ENCODE peak calls at places on chromosomes 6 and 20, in five cellular contexts. U, J, N, Q and S are unnamed samples.

GRCh38 chr20:51749674-51750036 is 18.5 kb downstream of the ATP9A start:
- DNase-seq in Q (peak; percentile 60), U (peak; percentile 79), J (no peak), N (no peak), S (no peak)

GRCh38 chr6:152635949-152636674 is 1.1 kb downstream of the SYNE1 start:
- DNase-seq in N (no peak), U (peak; percentile 19), J (peak; percentile 23), Q (no peak), S (no peak)

GRCh38 chr6:113475392-113475791 is 381.8 kb upstream of the MARCKS start:
- DNase-seq in U (no peak), J (no peak), Q (no peak), N (no peak), S (no peak)

GRCh38 chr6:129009856-129010255 is 126.9 kb downstream of the LAMA2 start:
- DNase-seq in J (no peak), N (no peak), Q (no peak), U (no peak), S (no peak)

GRCh38 chr20:58147628-58148370 is 80.7 kb downstream of the ANKRD60 start:
- DNase-seq in J (no peak), N (no peak), Q (no peak), U (no peak), S (no peak)

GRCh38 chr6:108806669-108807068 is 41.6 kb upstream of the ARMC2 start:
- DNase-seq in U (no peak), Q (no peak), J (no peak), N (no peak), S (no peak)

GRCh38 chr6:41901882-41902519 is 6.8 kb upstream of the USP49 start:
- DNase-seq in J (peak; percentile 27), Q (peak; percentile 52), N (no peak), U (peak; percentile 49), S (no peak)

GRCh38 chr6:26329763-26330511 is 35.1 kb upstream of the BTN3A2 start:
- DNase-seq in Q (peak; percentile 78), N (peak; percentile 68), J (peak; percentile 72), U (peak; percentile 69), S (no peak)

GRCh38 chr6:3885262-3886036 is 36.3 kb downstream of the FAM50B start:
- DNase-seq in U (no peak), Q (peak; percentile 62), J (no peak), N (no peak), S (no peak)

GRCh38 chr6:106574729-106575458 is 54.4 kb downstream of the RTN4IP1 start:
- DNase-seq in U (peak; percentile 79), Q (no peak), J (no peak), N (no peak), S (no peak)

GRCh38 chr6:2008383-2008976 is 236.9 kb downstream of the GMDS start:
- DNase-seq in J (no peak), U (no peak), N (no peak), Q (no peak), S (no peak)

GRCh38 chr6:2945069-2945452 is 26.3 kb downstream of the SERPINB6 start:
- DNase-seq in N (no peak), U (no peak), Q (no peak), J (peak; percentile 40), S (no peak)

GRCh38 chr6:44527191-44527960 is 139.9 kb downstream of the CDC5L start:
- DNase-seq in J (no peak), Q (no peak), N (no peak), U (no peak), S (no peak)

GRCh38 chr20:24963672-24964517 is 14.8 kb downstream of the CST7 start:
- DNase-seq in Q (no peak), N (no peak), J (no peak), U (no peak), S (no peak)

GRCh38 chr6:1015819-1016218 is 296.1 kb upstream of the FOXQ1 start:
- DNase-seq in N (no peak), U (no peak), Q (peak; percentile 12), J (no peak), S (peak; percentile 45)

GRCh38 chr20:57672164-57672563 is 37.7 kb downstream of the PMEPA1 start:
- DNase-seq in J (no peak), Q (no peak), U (peak; percentile 12), N (no peak), S (no peak)

GRCh38 chr20:20463933-20464374 is 96.0 kb downstream of the INSM1 start:
- DNase-seq in Q (no peak), U (no peak), J (peak; percentile 50), N (peak; percentile 72), S (no peak)

GRCh38 chr20:59365611-59366284 is 65.3 kb downstream of the EDN3 start:
- DNase-seq in J (no peak), Q (no peak), N (no peak), U (no peak), S (no peak)

GRCh38 chr20:8287328-8287727 is 155.3 kb downstream of the PLCB1 start:
- DNase-seq in U (no peak), J (no peak), N (no peak), Q (no peak), S (no peak)

GRCh38 chr20:24756292-24757025 is 192.6 kb upstream of the CST7 start:
- DNase-seq in N (no peak), Q (no peak), U (no peak), J (no peak), S (no peak)

GRCh38 chr6:13461805-13462204 is 25.6 kb downstream of the GFOD1 start:
- DNase-seq in Q (no peak), J (no peak), N (no peak), U (no peak), S (no peak)

GRCh38 chr6:31308050-31308844 is 36.4 kb upstream of the HLA-C start:
- DNase-seq in Q (peak; percentile 10), J (peak; percentile 25), N (no peak), U (no peak), S (peak; percentile 52)

GRCh38 chr6:85403331-85404015 is 46.4 kb upstream of the NT5E start:
- DNase-seq in Q (peak; percentile 50), U (peak; percentile 85), N (peak; percentile 86), J (no peak), S (no peak)

GRCh38 chr6:152206072-152206818 is 398.8 kb downstream of the ESR1 start:
- DNase-seq in U (peak; percentile 42), Q (peak; percentile 28), N (no peak), J (peak; percentile 32), S (no peak)

GRCh38 chr20:58169441-58169840 is 59.0 kb downstream of the ANKRD60 start:
- DNase-seq in J (no peak), Q (no peak), U (peak; percentile 73), N (no peak), S (no peak)

GRCh38 chr20:4961746-4962145 is 39.6 kb downstream of the SLC23A2 start:
- DNase-seq in Q (peak; percentile 74), U (peak; percentile 89), N (no peak), J (no peak), S (no peak)

GRCh38 chr20:43583982-43584432 is 6.7 kb upstream of the IFT52 start:
- DNase-seq in U (peak; percentile 99), Q (no peak), N (no peak), J (no peak), S (no peak)

GRCh38 chr20:63518351-63518861 is 2.2 kb upstream of the PPDPF start:
- DNase-seq in Q (no peak), N (no peak), U (no peak), J (no peak), S (no peak)

GRCh38 chr20:61801065-61801360 is 264.7 kb downstream of the TAF4 start:
- DNase-seq in N (no peak), U (no peak), Q (no peak), J (no peak), S (no peak)

GRCh38 chr6:67506352-67506751 is 1128.7 kb upstream of the ADGRB3 start:
- DNase-seq in Q (no peak), J (no peak), N (no peak), U (no peak), S (no peak)

DNA sequence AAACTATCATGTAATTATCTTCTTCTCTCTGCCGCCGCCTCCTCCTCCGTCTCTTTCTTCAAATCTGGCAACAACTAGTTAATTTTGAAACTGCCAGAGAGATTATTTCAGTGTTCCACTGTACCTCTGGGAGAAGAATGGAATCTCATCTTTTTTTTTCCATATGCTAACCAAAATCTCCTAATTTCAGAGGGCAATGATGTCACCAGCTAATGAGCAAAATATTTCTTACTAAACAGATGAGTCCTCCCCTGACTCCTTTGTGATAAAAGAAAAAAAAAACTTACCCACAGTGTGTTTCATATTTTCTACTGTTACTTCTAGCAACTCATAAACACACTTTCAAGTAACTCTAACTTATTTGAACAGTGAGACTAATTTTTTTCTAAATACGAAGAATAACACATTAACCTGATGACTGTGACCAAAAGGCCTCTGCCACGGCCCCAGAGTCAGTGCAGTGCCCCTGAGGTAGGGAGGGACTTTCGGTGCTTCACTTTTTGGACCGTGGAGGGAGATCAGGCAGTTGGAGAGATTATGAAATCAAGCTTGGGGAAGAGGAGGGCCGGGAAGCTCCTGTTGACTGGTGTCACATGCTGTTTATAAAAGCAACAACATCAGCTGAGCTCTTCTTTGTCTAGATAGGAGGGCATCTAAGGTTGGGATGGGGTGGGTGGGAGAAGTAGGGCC is 159.6 kb downstream of the SASH1 start:
- DNase-seq in J (no peak), U (peak; percentile 92), N (no peak), Q (no peak), S (no peak)
- H3K4me3 ChIP-seq in J (no peak overlapping the region), U (no peak overlapping the region), N (no peak overlapping the region), Q (no peak overlapping the region), S (no peak overlapping the region)

DNA sequence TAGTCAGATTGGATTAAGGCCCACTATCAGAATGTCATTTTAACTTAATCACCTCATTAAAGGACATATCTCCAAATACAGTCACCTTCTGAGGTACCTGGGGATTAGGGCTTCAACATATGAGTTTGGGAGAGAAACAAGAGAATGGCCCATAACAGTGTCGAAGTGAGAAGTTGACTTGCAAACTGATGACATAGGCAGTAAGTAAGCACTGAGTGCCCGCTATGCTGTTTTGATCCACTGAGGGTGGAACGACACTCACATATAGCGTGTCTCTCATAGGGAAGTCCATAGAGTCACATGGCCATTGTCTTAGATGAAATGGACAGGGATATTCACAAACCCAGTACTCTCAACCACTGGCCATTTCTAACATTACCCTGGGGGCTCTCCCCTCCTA is 264.2 kb downstream of the SAMD5 start:
- DNase-seq in Q (no peak), J (no peak), U (no peak), N (no peak), S (no peak)
- H3K4me3 ChIP-seq in Q (no peak overlapping the region), J (no peak overlapping the region), U (no peak overlapping the region), N (no peak overlapping the region), S (no peak overlapping the region)

DNA sequence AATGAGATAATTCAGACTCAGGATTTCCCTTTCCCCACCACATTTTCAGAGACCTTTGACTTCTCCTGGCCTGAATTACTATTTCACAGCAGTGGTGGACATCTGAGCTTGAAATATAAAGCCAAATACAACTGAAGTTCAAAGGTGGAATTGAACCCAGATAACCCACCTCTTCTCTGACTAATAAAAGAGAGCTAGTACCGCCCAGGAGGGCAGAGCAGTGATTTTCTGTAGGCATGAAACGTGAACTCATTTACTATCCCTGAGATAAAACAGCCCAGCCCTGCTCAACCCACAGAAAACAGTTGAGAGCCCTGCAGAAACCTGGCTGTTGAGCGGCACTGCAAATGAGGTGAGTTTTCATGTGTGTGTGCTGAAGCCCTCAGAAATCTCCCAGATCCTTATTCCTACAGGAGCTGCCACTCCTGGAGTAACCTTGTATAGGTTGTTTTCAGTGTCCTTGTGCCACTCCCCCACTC is 99.3 kb downstream of the NOL4L start:
- DNase-seq in U (no peak), Q (no peak), J (no peak), N (no peak), S (no peak)
- H3K4me3 ChIP-seq in U (no peak overlapping the region), Q (no peak overlapping the region), J (no peak overlapping the region), N (no peak overlapping the region), S (no peak overlapping the region)

GRCh38 chr6:119035459-119035858 is 43.0 kb downstream of the FAM184A start:
- DNase-seq in U (no peak), N (no peak), J (no peak), Q (no peak), S (no peak)
- H3K4me3 ChIP-seq in U (no peak overlapping the region), N (no peak overlapping the region), J (no peak overlapping the region), Q (no peak overlapping the region), S (no peak overlapping the region)